ENCODE peak calls at places on chromosomes 3 and 15, in five cellular contexts. Q is mesendoderm, Z is mammary epithelial cell, X is astrocyte, S is IMR-90. R is an unnamed sample.

GRCh38 chr3:33061782-33062181 is 35.2 kb downstream of the GLB1 start:
- DNase-seq in Q (peak), Z (no peak), X (peak), S (peak), R (peak)

GRCh38 chr3:133949438-133949837 is 53.8 kb upstream of the RAB6B start:
- DNase-seq in Q (no peak), Z (no peak), X (no peak), S (peak), R (peak)

GRCh38 chr15:67023517-67024321 is 41.7 kb upstream of the SMAD3 start:
- DNase-seq in Q (no peak), Z (peak), X (no peak), S (no peak), R (no peak)

GRCh38 chr15:68783226-68784054 is 37.3 kb downstream of the ANP32A start:
- DNase-seq in Q (peak), Z (peak), X (no peak), S (no peak), R (no peak)

GRCh38 chr3:184738982-184739381 is 27.1 kb upstream of the MAGEF1 start:
- DNase-seq in Q (no peak), Z (no peak), X (no peak), S (no peak), R (no peak)

GRCh38 chr3:172680684-172681083 is 30.2 kb downstream of the NCEH1 start:
- DNase-seq in Q (no peak), Z (no peak), X (peak), S (no peak), R (no peak)

GRCh38 chr15:62324382-62324781 is 159.3 kb upstream of the C2CD4B start:
- DNase-seq in Q (no peak), Z (no peak), X (peak), S (no peak), R (no peak)

GRCh38 chr15:88681610-88682221 is 42.9 kb downstream of the ISG20 start:
- DNase-seq in Q (no peak), Z (no peak), X (no peak), S (no peak), R (no peak)

GRCh38 chr3:30308131-30308530 is 298.3 kb upstream of the TGFBR2 start:
- DNase-seq in Q (no peak), Z (peak), X (no peak), S (peak), R (peak)

GRCh38 chr15:64894395-64895056 is 17.2 kb upstream of the ANKDD1A start:
- DNase-seq in Q (peak), Z (no peak), X (no peak), S (no peak), R (no peak)

GRCh38 chr3:172316758-172317157 is 131.5 kb downstream of the GHSR start:
- DNase-seq in Q (no peak), Z (no peak), X (no peak), S (no peak), R (no peak)

GRCh38 chr3:47476644-47477199 is 981 bp upstream of the SCAP start:
- DNase-seq in Q (no peak), Z (no peak), X (no peak), S (no peak), R (no peak)
- H3K4me3 ChIP-seq in Q (no peak), Z (peak), X (no peak), S (no peak), R (peak)

GRCh38 chr3:157098121-157098822 is 61.7 kb downstream of the CCNL1 start:
- DNase-seq in Q (no peak), Z (no peak), X (peak), S (peak), R (peak)
- H3K9ac ChIP-seq in Q (no peak), Z (no peak), X (no peak), S (peak), R (no peak)

GRCh38 chr3:57152761-57153160 is 12.4 kb downstream of the IL17RD start:
- DNase-seq in Q (no peak), Z (no peak), X (no peak), S (no peak), R (no peak)

GRCh38 chr3:57150097-57150496 is 15.1 kb downstream of the IL17RD start:
- DNase-seq in Q (no peak), Z (no peak), X (no peak), S (no peak), R (no peak)

GRCh38 chr3:57154470-57154869 is 10.7 kb downstream of the IL17RD start:
- DNase-seq in Q (no peak), Z (no peak), X (no peak), S (no peak), R (no peak)

GRCh38 chr3:57151021-57151449 is 14.1 kb downstream of the IL17RD start:
- DNase-seq in Q (no peak), Z (peak), X (peak), S (peak), R (peak)

GRCh38 chr3:57152150-57152549 is 13.0 kb downstream of the IL17RD start:
- DNase-seq in Q (no peak), Z (peak), X (no peak), S (no peak), R (no peak)
- H3K4me3 ChIP-seq in Q (no peak), Z (peak), X (peak), S (no peak), R (no peak)

GRCh38 chr15:78316211-78317077 is 17.0 kb upstream of the SKIC8 start:
- DNase-seq in Q (peak), Z (no peak), X (no peak), S (no peak), R (no peak)
- H3K9ac ChIP-seq in Q (peak), Z (no peak), X (no peak), S (no peak), R (no peak)

R was measured in fibroblast of lung.